ENCODE peak calls at places on chromosome 10, in four cellular contexts. Q is H9, D is mesenchymal stem cell, L is IMR-90. B is an unnamed sample. For H3K9me3, the result is how much of the 10 kb centered on the place peaks cover.

GRCh38 chr10:95580140-95580539 is 19.0 kb upstream of the SORBS1 start:
- DNase-seq in L (no peak), Q (no peak), D (no peak), B (no peak)

GRCh38 chr10:69073025-69073424 is 14.9 kb upstream of the SRGN start:
- DNase-seq in D (no peak), Q (no peak), L (no peak), B (no peak)

GRCh38 chr10:84139126-84140035 is at the start of gene GHITM:
- DNase-seq in D (peak), L (peak), Q (peak), B (peak)

GRCh38 chr10:114053946-114054345 is 10.3 kb downstream of the ADRB1 start:
- DNase-seq in L (no peak), D (no peak), Q (no peak), B (no peak)

GRCh38 chr10:109025187-109025586 is 898.1 kb downstream of the XPNPEP1 start:
- DNase-seq in Q (no peak), D (no peak), L (no peak), B (no peak)

GRCh38 chr10:29543715-29544114 is 91.1 kb downstream of the SVIL start:
- DNase-seq in Q (no peak), D (no peak), L (no peak), B (no peak)

GRCh38 chr10:85614566-85614965 is 752.0 kb downstream of the GRID1 start:
- DNase-seq in D (no peak), Q (no peak), L (no peak), B (no peak)

GRCh38 chr10:4661572-4662255 is 164.3 kb upstream of the AKR1E2 start:
- DNase-seq in L (no peak), D (peak), Q (no peak), B (no peak)

GRCh38 chr10:4353059-4353655 is 472.9 kb upstream of the AKR1E2 start:
- DNase-seq in Q (no peak), L (peak), D (peak), B (no peak)

GRCh38 chr10:63275094-63275493 is 142.0 kb downstream of the NRBF2 start:
- DNase-seq in L (no peak), Q (no peak), D (no peak), B (no peak)
- H2AK5ac ChIP-seq in L (no peak), Q (no peak), D (no peak), B (no peak)

GRCh38 chr10:37685741-37686683 is 171.4 kb downstream of the ZNF248 start:
- DNase-seq in D (no peak), Q (no peak), L (no peak), B (no peak)
- H3K9me3 ChIP-seq in D (under half), Q (half or more), L (under half), B (under half)

DNA sequence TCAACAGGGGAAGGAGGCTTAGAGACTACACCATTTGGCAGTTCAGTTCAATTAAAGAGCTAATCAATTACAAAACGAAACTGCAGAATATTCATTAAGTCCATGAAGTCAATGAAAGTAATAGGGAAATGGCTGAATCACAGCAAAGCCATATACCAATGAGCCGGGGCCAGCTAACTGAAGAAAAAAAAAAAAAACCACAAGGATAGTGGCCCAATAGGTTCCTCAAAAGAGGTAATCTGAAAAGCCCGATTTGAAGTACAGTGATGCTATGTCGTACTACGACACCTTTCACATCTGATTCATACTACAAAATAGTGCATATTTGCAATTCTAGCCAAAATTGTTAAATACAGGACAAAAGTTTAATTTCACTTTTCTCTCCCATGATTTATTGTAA is 2.5 kb downstream of the ARHGAP12 start:
- DNase-seq in Q (no peak), D (no peak), L (no peak), B (no peak)
- H3K4me2 ChIP-seq in Q (no peak), D (no peak), L (no peak), B (no peak)

GRCh38 chr10:121324678-121325213 is 273.5 kb downstream of the FGFR2 start:
- DNase-seq in D (no peak), Q (no peak), L (no peak), B (no peak)

GRCh38 chr10:121326905-121327304 is 271.3 kb downstream of the FGFR2 start:
- DNase-seq in D (no peak), Q (no peak), L (no peak), B (no peak)

GRCh38 chr10:121330528-121330927 is 267.7 kb downstream of the FGFR2 start:
- DNase-seq in Q (no peak), L (no peak), D (no peak), B (no peak)

GRCh38 chr10:121325490-121326231 is 272.6 kb downstream of the FGFR2 start:
- DNase-seq in Q (no peak), D (no peak), L (no peak), B (no peak)

DNA sequence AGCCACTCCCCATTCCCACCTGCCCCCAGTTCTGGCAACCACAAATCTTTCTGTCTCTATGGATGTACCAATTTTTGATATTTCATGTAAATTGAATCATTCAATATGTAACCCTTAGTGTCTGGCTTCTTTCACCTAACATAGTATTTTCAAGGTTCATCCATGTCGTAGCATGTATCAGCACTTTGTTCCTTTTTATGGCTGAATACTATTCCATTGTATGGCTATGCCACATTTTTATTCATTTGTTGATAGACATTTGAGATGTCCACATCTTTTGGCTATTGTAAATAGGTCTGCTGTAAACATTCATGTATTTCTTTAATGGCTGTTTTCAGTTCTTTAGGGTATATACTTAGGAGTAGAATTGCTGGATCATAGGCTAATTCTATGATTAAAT is 270.5 kb downstream of the FGFR2 start:
- DNase-seq in D (no peak), Q (no peak), L (no peak), B (no peak)
- H2AK5ac ChIP-seq in D (no peak), Q (no peak), L (no peak), B (no peak)

GRCh38 chr10:104021246-104021645 is 54.3 kb downstream of the SLK start:
- DNase-seq in D (no peak), L (no peak), Q (no peak), B (no peak)
- H3K9me3 ChIP-seq in D (under half), L (under half), Q (under half), B (under half)

DNA sequence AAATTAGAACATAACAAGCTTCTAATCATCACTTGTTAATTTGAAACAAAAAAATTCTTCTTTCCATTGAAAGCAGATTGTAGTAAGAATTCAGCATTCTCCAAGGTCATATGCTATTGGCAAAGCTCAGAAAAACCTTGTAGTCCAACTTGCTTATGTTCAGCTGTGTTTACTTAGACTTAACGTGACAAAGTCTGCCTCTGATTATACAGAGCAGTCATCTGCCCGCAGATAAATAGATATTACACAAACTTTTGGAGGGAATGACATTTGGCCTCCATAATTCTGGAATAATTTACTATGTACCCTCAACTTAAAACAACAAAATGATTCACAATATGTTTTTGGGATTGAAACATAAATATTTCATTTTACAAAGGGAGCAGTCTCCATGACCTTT is 45.8 kb downstream of the MKX start:
- DNase-seq in Q (no peak), L (peak), D (no peak), B (no peak)
- H3K4me2 ChIP-seq in Q (no peak), L (peak), D (no peak), B (no peak)

GRCh38 chr10:43252166-43252784 is 14.6 kb downstream of the RASGEF1A start:
- DNase-seq in L (no peak), Q (peak), D (no peak), B (no peak)

GRCh38 chr10:43252785-43253341 is 14.0 kb downstream of the RASGEF1A start:
- DNase-seq in Q (peak), D (no peak), L (no peak), B (no peak)

GRCh38 chr10:43250925-43251663 is 15.8 kb downstream of the RASGEF1A start:
- DNase-seq in L (no peak), Q (peak), D (no peak), B (no peak)

GRCh38 chr10:43250625-43250924 is 16.3 kb downstream of the RASGEF1A start:
- DNase-seq in Q (no peak), L (no peak), D (no peak), B (no peak)

GRCh38 chr10:43251664-43252165 is 15.2 kb downstream of the RASGEF1A start:
- DNase-seq in D (no peak), Q (peak), L (no peak), B (no peak)
- H2AK5ac ChIP-seq in D (no peak), Q (no peak), L (no peak), B (peak)

GRCh38 chr10:976316-976715 is 11.9 kb upstream of the GTPBP4 start:
- DNase-seq in D (no peak), Q (no peak), L (no peak), B (no peak)
- H3K9me3 ChIP-seq in D (under half), Q (under half), L (under half), B (under half)